ENCODE peak calls at places on chromosomes 12 and 14, in six cellular contexts. One of them, this sample, is unnamed.

GRCh38 chr12:75809745-75810144 is 221.8 kb downstream of the PHLDA1 start:
- ATAC-seq in HepG2: no peak
- ATAC-seq in K562: no peak
- ATAC-seq in GM12878: no peak
- ATAC-seq in HCT116: no peak
- ATAC-seq in upper lobe of left lung: no peak
- ATAC-seq in this sample: no peak

GRCh38 chr12:116116650-116117424 is 160.7 kb downstream of the MED13L start:
- ATAC-seq in HepG2: no peak
- ATAC-seq in upper lobe of left lung: no peak
- ATAC-seq in GM12878: no peak
- ATAC-seq in HCT116: no peak
- ATAC-seq in K562: peak; percentile 9
- ATAC-seq in this sample: no peak

GRCh38 chr12:22598141-22598762 is 26.7 kb upstream of the ETNK1 start:
- ATAC-seq in HCT116: no peak
- ATAC-seq in HepG2: peak; percentile 77
- ATAC-seq in upper lobe of left lung: no peak
- ATAC-seq in GM12878: no peak
- ATAC-seq in K562: no peak
- ATAC-seq in this sample: no peak

GRCh38 chr12:132711169-132711843 is 664 bp downstream of the PGAM5 start:
- ATAC-seq in GM12878: peak; percentile 10
- ATAC-seq in upper lobe of left lung: peak; percentile 35
- ATAC-seq in K562: peak; percentile 33
- ATAC-seq in HCT116: peak; percentile 28
- ATAC-seq in HepG2: peak; percentile 7
- ATAC-seq in this sample: peak; percentile 20

GRCh38 chr12:97716356-97716755 is 253.8 kb downstream of the RMST start:
- ATAC-seq in HCT116: peak; percentile 40
- ATAC-seq in K562: no peak
- ATAC-seq in HepG2: peak; percentile 67
- ATAC-seq in GM12878: peak; percentile 55
- ATAC-seq in upper lobe of left lung: peak; percentile 65
- ATAC-seq in this sample: no peak

GRCh38 chr12:20950248-20950647 is 139.7 kb downstream of the SLCO1B3 start:
- ATAC-seq in GM12878: peak; percentile 92
- ATAC-seq in K562: no peak
- ATAC-seq in HepG2: peak; percentile 69
- ATAC-seq in upper lobe of left lung: no peak
- ATAC-seq in HCT116: peak; percentile 83
- ATAC-seq in this sample: no peak

GRCh38 chr12:39047539-39048078 is 142.2 kb upstream of the CPNE8 start:
- ATAC-seq in GM12878: no peak
- ATAC-seq in HCT116: no peak
- ATAC-seq in K562: no peak
- ATAC-seq in HepG2: no peak
- ATAC-seq in upper lobe of left lung: no peak
- ATAC-seq in this sample: no peak

GRCh38 chr12:45314770-45315169 is 98.9 kb downstream of the ANO6 start:
- ATAC-seq in K562: peak; percentile 37
- ATAC-seq in GM12878: no peak
- ATAC-seq in HepG2: no peak
- ATAC-seq in upper lobe of left lung: no peak
- ATAC-seq in HCT116: no peak
- ATAC-seq in this sample: no peak

GRCh38 chr14:104816678-104816945 is 15.7 kb downstream of the ZBTB42 start:
- ATAC-seq in GM12878: peak; percentile 11
- ATAC-seq in HCT116: peak; percentile 12
- ATAC-seq in K562: peak; percentile 18
- ATAC-seq in upper lobe of left lung: peak; percentile 1
- ATAC-seq in HepG2: peak; percentile 1
- ATAC-seq in this sample: no peak

GRCh38 chr12:106027286-106027685 is 111.5 kb downstream of the NUAK1 start:
- ATAC-seq in HCT116: no peak
- ATAC-seq in upper lobe of left lung: no peak
- ATAC-seq in HepG2: no peak
- ATAC-seq in GM12878: no peak
- ATAC-seq in K562: no peak
- ATAC-seq in this sample: no peak
- TF ChIP-seq POLR2AphosphoS5 in HCT116: no peak
- TF ChIP-seq POLR2AphosphoS5 in upper lobe of left lung: no peak
- TF ChIP-seq POLR2AphosphoS5 in HepG2: no peak
- TF ChIP-seq POLR2AphosphoS5 in GM12878: no peak
- TF ChIP-seq POLR2AphosphoS5 in K562: no peak
- TF ChIP-seq POLR2AphosphoS5 in this sample: no peak

GRCh38 chr12:608413-608812 is 54.8 kb downstream of the NINJ2 start:
- ATAC-seq in GM12878: no peak
- ATAC-seq in K562: no peak
- ATAC-seq in HepG2: no peak
- ATAC-seq in upper lobe of left lung: no peak
- ATAC-seq in HCT116: no peak
- ATAC-seq in this sample: no peak

GRCh38 chr12:612293-612692 is 51.0 kb downstream of the NINJ2 start:
- ATAC-seq in HepG2: no peak
- ATAC-seq in GM12878: no peak
- ATAC-seq in upper lobe of left lung: no peak
- ATAC-seq in K562: no peak
- ATAC-seq in HCT116: no peak
- ATAC-seq in this sample: no peak

GRCh38 chr12:604956-605355 is 58.3 kb downstream of the NINJ2 start:
- ATAC-seq in HepG2: no peak
- ATAC-seq in GM12878: no peak
- ATAC-seq in upper lobe of left lung: no peak
- ATAC-seq in HCT116: no peak
- ATAC-seq in K562: no peak
- ATAC-seq in this sample: no peak

GRCh38 chr12:608921-609320 is 54.3 kb downstream of the NINJ2 start:
- ATAC-seq in HCT116: no peak
- ATAC-seq in upper lobe of left lung: no peak
- ATAC-seq in HepG2: no peak
- ATAC-seq in K562: no peak
- ATAC-seq in GM12878: no peak
- ATAC-seq in this sample: no peak

GRCh38 chr12:607541-608001 is 55.7 kb downstream of the NINJ2 start:
- ATAC-seq in upper lobe of left lung: no peak
- ATAC-seq in K562: no peak
- ATAC-seq in HCT116: no peak
- ATAC-seq in GM12878: no peak
- ATAC-seq in HepG2: no peak
- ATAC-seq in this sample: peak; percentile 49
- H3K4me1 ChIP-seq in upper lobe of left lung: peaks cover 40% of the 10 kb centered on the region
- H3K4me1 ChIP-seq in K562: peaks cover 5% of the 10 kb centered on the region
- H3K4me1 ChIP-seq in HCT116: no peaks in the 10 kb centered on the region
- H3K4me1 ChIP-seq in GM12878: peaks cover 6% of the 10 kb centered on the region
- H3K4me1 ChIP-seq in HepG2: peaks cover 54% of the 10 kb centered on the region
- H3K4me1 ChIP-seq in this sample: peaks cover 7% of the 10 kb centered on the region

GRCh38 chr12:124459852-124460645 is 107.4 kb downstream of the NCOR2 start:
- ATAC-seq in upper lobe of left lung: no peak
- ATAC-seq in HepG2: no peak
- ATAC-seq in GM12878: no peak
- ATAC-seq in K562: no peak
- ATAC-seq in HCT116: no peak
- ATAC-seq in this sample: no peak

GRCh38 chr12:124456652-124457152 is 110.7 kb downstream of the NCOR2 start:
- ATAC-seq in K562: no peak
- ATAC-seq in HepG2: no peak
- ATAC-seq in upper lobe of left lung: no peak
- ATAC-seq in GM12878: peak; percentile 36
- ATAC-seq in HCT116: no peak
- ATAC-seq in this sample: no peak

GRCh38 chr12:124458992-124459851 is 108.2 kb downstream of the NCOR2 start:
- ATAC-seq in upper lobe of left lung: no peak
- ATAC-seq in HCT116: no peak
- ATAC-seq in HepG2: no peak
- ATAC-seq in GM12878: no peak
- ATAC-seq in K562: no peak
- ATAC-seq in this sample: no peak

GRCh38 chr12:124457287-124458219 is 109.9 kb downstream of the NCOR2 start:
- ATAC-seq in K562: no peak
- ATAC-seq in GM12878: peak; percentile 64
- ATAC-seq in upper lobe of left lung: peak; percentile 85
- ATAC-seq in HCT116: no peak
- ATAC-seq in HepG2: no peak
- ATAC-seq in this sample: peak; percentile 75

GRCh38 chr12:124458220-124458991 is 109.0 kb downstream of the NCOR2 start:
- ATAC-seq in HepG2: no peak
- ATAC-seq in HCT116: no peak
- ATAC-seq in GM12878: no peak
- ATAC-seq in upper lobe of left lung: no peak
- ATAC-seq in K562: no peak
- ATAC-seq in this sample: no peak
- TF ChIP-seq POLR2A in HepG2: no peak
- TF ChIP-seq POLR2A in HCT116: no peak
- TF ChIP-seq POLR2A in GM12878: no peak
- TF ChIP-seq POLR2A in upper lobe of left lung: no peak
- TF ChIP-seq POLR2A in K562: no peak
- TF ChIP-seq POLR2A in this sample: no peak

GRCh38 chr14:24334431-24335271 is at the start of gene ADCY4:
- ATAC-seq in K562: no peak
- ATAC-seq in HCT116: no peak
- ATAC-seq in upper lobe of left lung: peak; percentile 25
- ATAC-seq in HepG2: peak; percentile 11
- ATAC-seq in GM12878: no peak
- ATAC-seq in this sample: peak; percentile 17
- TF ChIP-seq POLR2AphosphoS5 in K562: no peak
- TF ChIP-seq POLR2AphosphoS5 in HCT116: no peak
- TF ChIP-seq POLR2AphosphoS5 in upper lobe of left lung: peak; percentile 62
- TF ChIP-seq POLR2AphosphoS5 in HepG2: no peak
- TF ChIP-seq POLR2AphosphoS5 in GM12878: no peak
- TF ChIP-seq POLR2AphosphoS5 in this sample: peak; percentile 17

GRCh38 chr14:68938515-68939423 is 40.3 kb downstream of the ACTN1 start:
- ATAC-seq in GM12878: peak; percentile 29
- ATAC-seq in HepG2: peak; percentile 86
- ATAC-seq in HCT116: no peak
- ATAC-seq in K562: no peak
- ATAC-seq in upper lobe of left lung: no peak
- ATAC-seq in this sample: no peak
- H3K4me1 ChIP-seq in GM12878: no peaks in the 10 kb centered on the region
- H3K4me1 ChIP-seq in HepG2: peaks cover 80% of the 10 kb centered on the region
- H3K4me1 ChIP-seq in HCT116: peaks cover 45% of the 10 kb centered on the region
- H3K4me1 ChIP-seq in K562: peaks cover 16% of the 10 kb centered on the region
- H3K4me1 ChIP-seq in upper lobe of left lung: peaks cover 53% of the 10 kb centered on the region
- H3K4me1 ChIP-seq in this sample: peaks cover 17% of the 10 kb centered on the region

DNA sequence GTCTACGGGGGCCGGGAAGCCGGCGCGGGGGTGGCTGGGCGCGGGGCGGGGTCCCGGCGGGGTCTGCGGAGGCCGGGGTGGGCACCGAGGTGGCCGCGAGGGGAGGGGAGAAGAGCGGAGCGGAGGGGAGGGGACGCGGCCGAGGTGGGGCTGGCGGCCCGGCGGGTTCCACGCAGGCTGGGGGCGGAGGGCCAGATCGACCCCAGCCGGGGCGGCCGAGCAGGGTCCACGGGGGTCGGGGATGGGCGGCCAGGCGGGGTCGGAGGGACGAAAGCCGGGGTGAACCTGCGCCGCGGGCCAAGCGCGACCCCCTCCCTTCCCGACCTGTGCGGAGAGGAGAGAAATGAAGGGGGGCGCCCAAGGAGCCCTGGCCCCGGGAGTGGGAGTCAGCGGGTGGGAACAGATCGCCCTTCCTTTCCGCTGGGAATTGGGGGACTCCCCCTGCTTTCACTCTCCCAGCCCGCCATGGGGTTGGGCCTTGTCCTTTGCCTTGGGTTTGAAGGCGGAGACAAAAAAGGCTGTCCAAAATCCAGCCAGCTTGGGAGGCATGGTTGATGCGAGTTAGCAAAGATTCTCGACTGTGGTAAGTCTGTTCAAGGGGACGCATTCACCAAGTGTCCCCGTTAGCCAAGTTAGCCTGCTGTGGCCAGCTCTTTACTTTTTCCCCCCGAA is 493 bp upstream of the CKAP4 start:
- ATAC-seq in HCT116: peak; percentile 44
- ATAC-seq in HepG2: peak; percentile 59
- ATAC-seq in K562: no peak
- ATAC-seq in GM12878: peak; percentile 49
- ATAC-seq in upper lobe of left lung: peak; percentile 67
- ATAC-seq in this sample: peak; percentile 52
- TF ChIP-seq POLR2A in HCT116: no peak
- TF ChIP-seq POLR2A in HepG2: peak; percentile 35
- TF ChIP-seq POLR2A in K562: no peak
- TF ChIP-seq POLR2A in GM12878: peak; percentile 55
- TF ChIP-seq POLR2A in upper lobe of left lung: peak; percentile 42
- TF ChIP-seq POLR2A in this sample: no peak

This sample was measured in gastroesophageal sphincter.